ENCODE peak calls at places on chromosomes 13 and 19, in eight cellular contexts. U is cardiac muscle cell, N is AG09309, P is PC-3, L is adrenal gland, R is fibroblast of lung, Z is colonic mucosa, E is epithelial cell of esophagus. X is an unnamed sample.

GRCh38 chr19:46218160-46218559 is 11.4 kb upstream of the IGFL1 start:
- DNase-seq in Z (peak), R (peak), N (no peak), E (peak), P (peak), L (peak), U (peak), X (peak)

GRCh38 chr19:32921624-32922023 is 50.1 kb downstream of the CEP89 start:
- DNase-seq in E (no peak), P (no peak), L (no peak), U (no peak), R (no peak), N (no peak), Z (no peak), X (no peak)

GRCh38 chr13:110499621-110500281 is 61.8 kb downstream of the RAB20 start:
- DNase-seq in P (peak), Z (no peak), E (peak), N (peak), R (no peak), L (no peak), U (no peak), X (no peak)

GRCh38 chr13:82802528-82802927 is 1079.7 kb downstream of the SLITRK1 start:
- DNase-seq in N (no peak), E (no peak), U (no peak), P (no peak), Z (no peak), L (no peak), R (no peak), X (no peak)

GRCh38 chr19:44796701-44797115 is 12.2 kb upstream of the BCAM start:
- DNase-seq in N (no peak), E (no peak), U (peak), R (no peak), L (no peak), P (peak), Z (no peak), X (peak)

GRCh38 chr19:6677495-6677894 is 7.5 kb upstream of the TNFSF14 start:
- DNase-seq in Z (no peak), P (no peak), N (no peak), R (no peak), E (no peak), U (no peak), L (no peak), X (no peak)

GRCh38 chr13:69567514-69567913 is 540.1 kb upstream of the ATXN8OS start:
- DNase-seq in P (no peak), Z (no peak), N (no peak), E (no peak), L (no peak), U (no peak), R (no peak), X (no peak)

GRCh38 chr19:38139122-38139521 is 84.9 kb downstream of the DPF1 start:
- DNase-seq in N (no peak), Z (no peak), E (no peak), L (no peak), P (no peak), U (no peak), R (no peak), X (no peak)

GRCh38 chr19:47161876-47162489 is 31.3 kb downstream of the SAE1 start:
- DNase-seq in U (no peak), L (no peak), P (no peak), R (peak), E (no peak), Z (no peak), N (no peak), X (no peak)

GRCh38 chr19:55251296-55252081 is 7.3 kb downstream of the PPP6R1 start:
- DNase-seq in U (no peak), R (no peak), L (no peak), E (peak), N (no peak), Z (peak), P (peak), X (peak)

GRCh38 chr19:19740755-19741154 is 7.8 kb upstream of the ZNF14 start:
- DNase-seq in Z (no peak), N (no peak), E (no peak), L (no peak), P (no peak), U (no peak), R (no peak), X (no peak)

GRCh38 chr13:69856331-69856730 is 251.3 kb upstream of the ATXN8OS start:
- DNase-seq in U (peak), E (peak), Z (no peak), R (no peak), N (no peak), P (peak), L (no peak), X (no peak)

GRCh38 chr19:36850646-36851442 is at the start of gene ZNF345:
- DNase-seq in N (peak), L (peak), U (peak), P (peak), R (peak), E (peak), Z (peak), X (peak)

GRCh38 chr13:110448230-110448629 is 113.3 kb downstream of the RAB20 start:
- DNase-seq in E (peak), P (peak), N (peak), U (peak), R (peak), Z (no peak), L (no peak), X (peak)

GRCh38 chr13:61078976-61079770 is 336.5 kb downstream of the PCDH20 start:
- DNase-seq in N (no peak), U (no peak), L (no peak), Z (no peak), P (no peak), E (no peak), R (no peak), X (no peak)

GRCh38 chr19:14517840-14518505 is at the start of gene DNAJB1:
- DNase-seq in P (peak), N (no peak), R (peak), L (peak), U (peak), E (peak), Z (peak), X (peak)

GRCh38 chr13:105518086-105518485 is 1017.4 kb downstream of the EFNB2 start:
- DNase-seq in Z (no peak), N (peak), E (peak), P (no peak), R (no peak), U (no peak), L (no peak), X (peak)

GRCh38 chr13:37295046-37295445 is 189.6 kb upstream of the CSNK1A1L start:
- DNase-seq in Z (no peak), U (no peak), N (no peak), P (no peak), E (no peak), L (no peak), R (no peak), X (peak)

GRCh38 chr19:14265285-14266036 is 59.5 kb upstream of the ADGRL1 start:
- DNase-seq in E (no peak), P (no peak), U (peak), N (no peak), R (no peak), Z (no peak), L (no peak), X (no peak)

DNA sequence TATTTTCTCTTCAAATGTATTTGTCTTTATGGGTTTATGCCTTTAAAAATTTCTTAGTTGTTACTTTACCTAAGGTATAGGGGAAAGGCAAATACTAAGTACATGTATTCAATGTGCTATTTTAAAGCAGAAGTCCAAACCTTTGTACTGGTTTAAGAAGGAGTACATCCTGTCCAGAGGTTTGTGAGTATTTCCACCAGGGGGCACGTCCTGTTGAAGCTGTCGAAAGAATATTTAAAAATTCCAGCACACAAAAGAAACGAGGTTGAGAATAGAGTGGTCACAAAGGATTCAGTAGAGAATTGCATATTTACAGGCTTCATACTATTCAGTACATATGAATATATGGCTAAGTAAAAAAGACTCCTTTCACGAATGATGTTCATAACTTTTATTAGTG is 59.8 kb downstream of the URI1 start:
- DNase-seq in E (peak), L (no peak), Z (no peak), P (peak), U (peak), R (peak), N (no peak), X (peak)
- TF ChIP-seq CTCF in E (peak), L (no peak), Z (no peak), P (peak), U (peak), R (peak), N (no peak), X (peak)

GRCh38 chr13:112894423-112894672 is 74.7 kb upstream of the MCF2L start:
- DNase-seq in E (no peak), Z (no peak), N (no peak), R (no peak), P (no peak), L (no peak), U (no peak), X (no peak)
- H3K4me3 ChIP-seq in E (no peak), Z (peak), N (no peak), R (no peak), P (peak), L (peak), U (peak), X (no peak)

DNA sequence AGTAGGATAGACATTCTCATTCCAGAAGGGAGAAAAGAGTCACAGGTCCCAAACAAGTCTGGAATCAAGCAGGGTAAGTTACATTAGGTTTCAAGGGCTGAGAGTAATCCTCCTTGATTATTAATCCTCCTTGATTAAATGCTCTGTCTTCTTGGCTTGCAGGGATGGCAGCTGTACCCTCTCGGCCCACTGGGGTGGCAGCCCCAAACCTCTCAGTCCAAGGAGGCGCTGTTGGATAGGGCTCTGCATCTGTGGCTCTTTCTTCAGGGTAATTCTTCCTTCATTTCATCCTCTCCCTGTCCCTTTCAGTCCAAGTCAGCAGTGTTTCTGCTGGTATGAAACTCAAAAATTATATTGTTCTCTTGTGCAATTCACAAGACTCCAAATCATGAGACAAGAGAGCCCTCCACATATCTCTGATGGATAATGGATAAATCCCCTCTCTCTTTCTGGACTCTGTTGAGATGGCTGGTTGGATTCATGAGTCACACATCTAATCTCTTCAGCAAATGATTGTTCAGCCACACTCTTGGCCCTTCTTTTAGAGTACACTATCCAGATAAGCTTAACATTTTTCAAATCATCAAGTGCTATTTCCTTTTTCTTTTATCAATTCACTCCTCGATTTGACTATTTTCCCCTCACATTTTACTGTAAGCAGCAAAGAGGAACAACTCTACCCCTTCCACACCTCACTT is 323.7 kb upstream of the HTR2A start:
- DNase-seq in U (no peak), E (no peak), Z (no peak), R (no peak), L (no peak), P (no peak), N (no peak), X (no peak)
- TF ChIP-seq CTCF in U (no peak), E (no peak), Z (no peak), R (no peak), L (no peak), P (no peak), N (no peak), X (no peak)

GRCh38 chr19:16824658-16825311 is 4.4 kb upstream of the SIN3B start:
- DNase-seq in L (no peak), U (no peak), Z (no peak), N (peak), P (peak), R (no peak), E (peak), X (no peak)
- H3K4me3 ChIP-seq in L (peak), U (no peak), Z (peak), N (peak), P (peak), R (peak), E (peak), X (peak)

GRCh38 chr13:100848304-100848703 is 173.7 kb upstream of the TMTC4 start:
- DNase-seq in U (no peak), Z (no peak), N (no peak), P (no peak), R (no peak), L (no peak), E (no peak), X (no peak)
- TF ChIP-seq CTCF in U (no peak), Z (no peak), N (no peak), P (peak), R (no peak), L (no peak), E (no peak), X (no peak)

GRCh38 chr19:48287748-48288147 is 17.9 kb downstream of the ZNF114 start:
- DNase-seq in R (no peak), L (no peak), U (no peak), E (no peak), Z (no peak), N (no peak), P (no peak), X (no peak)

GRCh38 chr19:48290923-48291700 is 21.2 kb downstream of the ZNF114 start:
- DNase-seq in E (peak), N (no peak), L (peak), U (peak), P (peak), Z (peak), R (peak), X (peak)

GRCh38 chr19:48292798-48293197 is 22.9 kb downstream of the ZNF114 start:
- DNase-seq in E (peak), R (peak), N (no peak), P (peak), L (no peak), Z (no peak), U (no peak), X (peak)

GRCh38 chr19:48295458-48295857 is 25.6 kb downstream of the ZNF114 start:
- DNase-seq in R (no peak), L (no peak), Z (no peak), P (no peak), U (no peak), E (no peak), N (no peak), X (no peak)

DNA sequence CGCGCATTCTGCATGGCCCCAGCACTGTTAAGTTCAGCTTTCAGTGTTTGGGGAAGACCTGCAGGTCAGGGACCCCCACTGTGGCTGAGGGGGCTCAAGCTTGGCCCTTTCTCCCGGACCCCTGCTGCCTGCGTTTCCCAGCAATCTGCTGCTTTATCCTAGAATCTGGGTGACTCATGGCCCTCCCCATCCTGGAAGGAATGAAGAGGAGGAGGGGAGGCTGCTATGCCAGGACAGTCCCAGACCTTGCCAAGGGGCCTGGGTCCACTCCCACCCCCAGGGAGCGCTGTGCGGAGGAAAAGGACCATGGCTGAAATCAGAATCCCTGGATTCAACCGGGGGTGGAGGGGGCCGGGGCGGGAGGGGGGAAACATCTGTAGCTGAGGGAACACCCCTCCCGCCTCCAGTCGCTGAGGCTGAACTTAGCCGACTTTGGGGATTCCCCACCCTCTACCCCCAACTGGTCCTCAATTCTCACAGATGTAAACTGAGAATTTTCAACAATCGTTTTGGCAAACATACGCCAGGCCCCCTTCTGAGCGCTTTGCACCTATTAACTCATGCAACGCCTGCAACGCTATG is 20.6 kb downstream of the ZNF114 start:
- DNase-seq in L (peak), N (no peak), P (no peak), U (peak), R (peak), E (peak), Z (no peak), X (peak)
- H3K4me3 ChIP-seq in L (peak), N (peak), P (peak), U (peak), R (peak), E (peak), Z (peak), X (peak)

GRCh38 chr19:12669272-12670158 is 2.9 kb downstream of the WDR83 start:
- DNase-seq in N (peak), R (peak), L (peak), Z (peak), E (peak), P (peak), U (peak), X (peak)
- TF ChIP-seq CTCF in N (no peak), R (no peak), L (no peak), Z (no peak), E (no peak), P (no peak), U (no peak), X (no peak)

DNA sequence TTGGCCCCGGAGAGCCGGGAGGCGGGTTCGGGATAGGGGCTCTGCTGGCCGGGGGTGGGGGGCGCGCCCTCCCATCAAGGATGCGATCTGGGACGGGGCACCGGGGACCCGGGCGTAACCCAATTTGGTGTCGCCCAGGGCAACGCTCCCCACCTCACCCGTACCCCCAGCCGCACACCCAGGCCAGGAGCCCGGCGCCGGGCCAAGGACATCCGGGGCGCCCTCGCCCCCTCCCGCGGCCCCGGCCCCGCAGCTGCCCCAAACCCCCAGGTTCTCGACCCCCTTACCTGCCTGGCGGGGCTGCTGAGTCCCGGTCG is 525 bp downstream of the SHANK1 start:
- DNase-seq in R (no peak), E (no peak), Z (no peak), U (no peak), L (no peak), P (no peak), N (no peak), X (no peak)
- H3K4me3 ChIP-seq in R (peak), E (no peak), Z (no peak), U (peak), L (peak), P (peak), N (peak), X (peak)

GRCh38 chr13:98773053-98773452 is 20.6 kb upstream of the SLC15A1 start:
- DNase-seq in R (no peak), N (no peak), P (no peak), L (no peak), E (no peak), Z (no peak), U (no peak), X (no peak)
- TF ChIP-seq CTCF in R (no peak), N (no peak), P (no peak), L (no peak), E (no peak), Z (no peak), U (peak), X (no peak)

X was measured in cardiac fibroblast.